ENCODE peak calls at places on chromosome 2, in six cellular contexts. O, U, X, M, L and G are unnamed samples.

GRCh38 chr2:85527787-85528186 is 11.2 kb upstream of the MAT2A start:
- DNase-seq in O (no peak), U (no peak), X (no peak), M (no peak), L (no peak), G (no peak)

GRCh38 chr2:38716185-38716584 is 35.0 kb downstream of the SRSF7 start:
- DNase-seq in O (peak), U (no peak), X (no peak), M (peak), L (no peak), G (peak)

GRCh38 chr2:85712849-85713612 is 18.9 kb downstream of the GNLY start:
- DNase-seq in O (no peak), U (no peak), X (no peak), M (peak), L (no peak), G (no peak)

GRCh38 chr2:138689705-138690104 is 90.5 kb downstream of the NXPH2 start:
- DNase-seq in O (no peak), U (no peak), X (no peak), M (no peak), L (peak), G (no peak)

GRCh38 chr2:156703628-156704027 is 267.4 kb downstream of the GPD2 start:
- DNase-seq in O (no peak), U (no peak), X (no peak), M (no peak), L (no peak), G (no peak)

GRCh38 chr2:73993799-73994543 is 9.3 kb downstream of the TET3 start:
- DNase-seq in O (no peak), U (no peak), X (no peak), M (no peak), L (no peak), G (no peak)

GRCh38 chr2:142849818-142850217 is 27.6 kb upstream of the KYNU start:
- DNase-seq in O (no peak), U (no peak), X (no peak), M (no peak), L (no peak), G (no peak)

GRCh38 chr2:8389373-8390108 is 292.3 kb upstream of the ID2 start:
- DNase-seq in O (no peak), U (no peak), X (no peak), M (peak), L (no peak), G (no peak)

GRCh38 chr2:147910990-147911473 is 66.2 kb downstream of the ACVR2A start:
- DNase-seq in O (peak), U (no peak), X (peak), M (peak), L (peak), G (peak)

GRCh38 chr2:120224256-120224655 is 1.1 kb upstream of the TMEM185B start:
- DNase-seq in O (no peak), U (no peak), X (no peak), M (no peak), L (no peak), G (no peak)

GRCh38 chr2:104685591-104685990 is 168.3 kb upstream of the POU3F3 start:
- DNase-seq in O (no peak), U (no peak), X (no peak), M (no peak), L (no peak), G (no peak)

GRCh38 chr2:95287336-95287735 is 9.8 kb upstream of the KCNIP3 start:
- DNase-seq in O (no peak), U (no peak), X (no peak), M (no peak), L (no peak), G (no peak)

GRCh38 chr2:127101048-127101611 is 5.8 kb downstream of the BIN1 start:
- DNase-seq in O (no peak), U (no peak), X (peak), M (no peak), L (no peak), G (no peak)

GRCh38 chr2:85902496-85902895 is 13.7 kb upstream of the ST3GAL5 start:
- DNase-seq in O (no peak), U (peak), X (no peak), M (no peak), L (no peak), G (no peak)

GRCh38 chr2:18117592-18117991 is 239.1 kb downstream of the KCNS3 start:
- DNase-seq in O (peak), U (no peak), X (no peak), M (peak), L (peak), G (no peak)

GRCh38 chr2:24893934-24894333 is 26.1 kb downstream of the ADCY3 start:
- DNase-seq in O (no peak), U (no peak), X (no peak), M (no peak), L (no peak), G (peak)

GRCh38 chr2:144459937-144460336 is 60.0 kb downstream of the ZEB2 start:
- DNase-seq in O (no peak), U (no peak), X (no peak), M (peak), L (no peak), G (no peak)

GRCh38 chr2:118940008-118940407 is 2.0 kb upstream of the MARCO start:
- DNase-seq in O (no peak), U (no peak), X (no peak), M (no peak), L (no peak), G (no peak)

GRCh38 chr2:119376810-119377209 is 10.0 kb downstream of the DBI start:
- DNase-seq in O (no peak), U (no peak), X (no peak), M (no peak), L (no peak), G (no peak)

GRCh38 chr2:229794636-229795035 is 80.3 kb upstream of the DNER start:
- DNase-seq in O (no peak), U (no peak), X (no peak), M (no peak), L (no peak), G (no peak)

GRCh38 chr2:26691881-26692813 is at the start of gene KCNK3:
- DNase-seq in O (no peak), U (no peak), X (peak), M (peak), L (peak), G (no peak)

GRCh38 chr2:37645363-37645762 is 26.1 kb downstream of the CDC42EP3 start:
- DNase-seq in O (no peak), U (no peak), X (no peak), M (peak), L (peak), G (no peak)

GRCh38 chr2:60492550-60492949 is 60.9 kb downstream of the BCL11A start:
- DNase-seq in O (no peak), U (no peak), X (no peak), M (no peak), L (no peak), G (no peak)

GRCh38 chr2:148552675-148553331 is 91.7 kb upstream of the EPC2 start:
- DNase-seq in O (no peak), U (no peak), X (no peak), M (no peak), L (peak), G (no peak)

GRCh38 chr2:150907466-150907865 is 354.2 kb downstream of the RBM43 start:
- DNase-seq in O (no peak), U (no peak), X (no peak), M (no peak), L (no peak), G (no peak)

GRCh38 chr2:118989481-118989880 is 47.5 kb downstream of the MARCO start:
- DNase-seq in O (no peak), U (no peak), X (no peak), M (no peak), L (peak), G (no peak)

GRCh38 chr2:174336403-174337336 is 1.9 kb downstream of the SP9 start:
- DNase-seq in O (no peak), U (no peak), X (no peak), M (no peak), L (peak), G (no peak)

GRCh38 chr2:24233321-24233720 is 58.5 kb downstream of the FAM228A start:
- DNase-seq in O (no peak), U (no peak), X (no peak), M (no peak), L (no peak), G (no peak)

GRCh38 chr2:229425573-229425972 is 154.5 kb upstream of the PID1 start:
- DNase-seq in O (no peak), U (no peak), X (no peak), M (no peak), L (no peak), G (no peak)

GRCh38 chr2:147033046-147033445 is 811.8 kb upstream of the ACVR2A start:
- DNase-seq in O (no peak), U (no peak), X (no peak), M (peak), L (no peak), G (no peak)

GRCh38 chr2:205474746-205475145 is 207.6 kb upstream of the NRP2 start:
- DNase-seq in O (peak), U (no peak), X (no peak), M (peak), L (no peak), G (no peak)

GRCh38 chr2:136362676-136363390 is 244.9 kb upstream of the CXCR4 start:
- DNase-seq in O (no peak), U (no peak), X (no peak), M (no peak), L (peak), G (no peak)

GRCh38 chr2:74474481-74474880 is 2.0 kb upstream of the MRPL53 start:
- DNase-seq in O (no peak), U (no peak), X (peak), M (no peak), L (no peak), G (no peak)

GRCh38 chr2:177030391-177031000 is 182.1 kb upstream of the HNRNPA3 start:
- DNase-seq in O (no peak), U (no peak), X (no peak), M (no peak), L (no peak), G (no peak)

GRCh38 chr2:240901986-240902614 is 4.0 kb upstream of the CROCC2 start:
- DNase-seq in O (no peak), U (no peak), X (peak), M (no peak), L (no peak), G (no peak)
- TF ChIP-seq CTCF in O (no peak), U (no peak), X (no peak), M (no peak), L (no peak), G (no peak)

GRCh38 chr2:140891614-140892212 is 1239.1 kb downstream of the LRP1B start:
- DNase-seq in O (no peak), U (no peak), X (no peak), M (no peak), L (no peak), G (no peak)
- TF ChIP-seq CTCF in O (no peak), U (no peak), X (no peak), M (no peak), L (no peak), G (no peak)

GRCh38 chr2:46776687-46777327 is 138.8 kb downstream of the MCFD2 start:
- DNase-seq in O (no peak), U (no peak), X (peak), M (peak), L (peak), G (no peak)
- TF ChIP-seq CTCF in O (peak), U (no peak), X (no peak), M (peak), L (peak), G (peak)

GRCh38 chr2:231745303-231746038 is 35.6 kb downstream of the PDE6D start:
- DNase-seq in O (no peak), U (no peak), X (no peak), M (no peak), L (no peak), G (no peak)
- TF ChIP-seq CTCF in O (no peak), U (no peak), X (no peak), M (no peak), L (no peak), G (no peak)

DNA sequence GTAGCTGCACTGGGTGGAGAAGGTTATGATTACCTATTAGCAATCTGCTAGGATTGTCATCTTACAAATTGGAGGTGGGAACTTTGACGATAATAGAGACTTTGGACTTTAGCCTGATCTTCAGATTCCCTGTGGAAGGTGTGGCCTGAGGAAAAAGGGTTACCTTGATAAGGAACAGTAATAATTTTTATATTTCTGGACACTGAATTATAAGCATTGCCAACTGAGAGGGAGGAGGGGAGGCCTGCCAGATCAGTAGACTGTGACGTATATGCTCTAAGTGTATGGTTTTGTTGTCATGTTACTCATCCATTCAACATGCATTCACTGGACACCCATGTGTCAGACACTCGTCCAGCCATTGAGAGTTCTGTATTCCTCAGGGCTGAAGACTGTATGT is 183.3 kb upstream of the FOSL2 start:
- DNase-seq in O (no peak), U (no peak), X (no peak), M (no peak), L (no peak), G (no peak)
- TF ChIP-seq CTCF in O (no peak), U (no peak), X (no peak), M (no peak), L (no peak), G (no peak)

DNA sequence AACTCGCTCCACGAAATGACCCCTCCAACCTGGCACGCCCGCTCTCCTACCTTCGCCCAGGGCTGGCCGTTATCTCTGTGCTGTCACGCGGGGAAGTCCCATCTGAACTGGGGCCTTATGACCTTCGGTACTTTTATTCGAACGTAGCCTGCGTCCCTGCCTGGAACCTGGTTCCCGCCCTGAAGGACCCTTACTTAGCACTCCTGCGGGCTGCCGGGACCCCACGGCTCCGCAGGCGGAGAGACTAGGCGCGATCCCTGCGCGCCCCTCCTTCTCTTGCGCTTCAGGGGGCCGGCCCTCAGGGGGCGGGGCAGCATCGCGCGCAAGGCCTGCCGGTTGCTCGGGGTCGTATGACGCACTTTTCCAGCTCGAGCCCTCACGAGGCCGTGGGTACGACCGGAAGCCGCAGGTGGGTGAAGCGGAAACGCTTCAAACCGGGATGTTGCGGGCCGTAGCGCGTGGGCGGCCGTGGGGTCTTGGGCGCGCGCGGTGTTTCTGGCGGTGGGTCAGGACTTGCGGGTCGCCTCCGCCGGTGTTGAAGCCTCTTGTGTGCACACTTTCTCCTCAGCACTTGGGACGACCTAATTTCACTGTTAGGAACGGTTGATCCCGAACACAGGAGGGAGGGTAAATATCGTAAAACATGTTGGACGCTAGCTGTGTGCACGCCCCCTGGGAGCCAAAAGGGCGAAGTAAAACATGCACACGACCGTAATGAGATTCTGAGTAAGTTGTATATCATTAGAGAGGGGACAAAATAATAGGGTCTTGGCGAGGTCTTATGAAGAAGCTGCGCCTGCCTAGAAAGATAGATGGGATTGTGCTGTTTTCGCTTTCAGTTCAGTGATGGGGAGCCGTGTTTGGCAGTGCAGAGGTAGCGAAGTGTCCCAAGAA is at the start of the genes LIPT1 and TSGA10:
- DNase-seq in O (peak), U (peak), X (peak), M (peak), L (peak), G (peak)
- TF ChIP-seq CTCF in O (peak), U (no peak), X (no peak), M (no peak), L (no peak), G (no peak)

DNA sequence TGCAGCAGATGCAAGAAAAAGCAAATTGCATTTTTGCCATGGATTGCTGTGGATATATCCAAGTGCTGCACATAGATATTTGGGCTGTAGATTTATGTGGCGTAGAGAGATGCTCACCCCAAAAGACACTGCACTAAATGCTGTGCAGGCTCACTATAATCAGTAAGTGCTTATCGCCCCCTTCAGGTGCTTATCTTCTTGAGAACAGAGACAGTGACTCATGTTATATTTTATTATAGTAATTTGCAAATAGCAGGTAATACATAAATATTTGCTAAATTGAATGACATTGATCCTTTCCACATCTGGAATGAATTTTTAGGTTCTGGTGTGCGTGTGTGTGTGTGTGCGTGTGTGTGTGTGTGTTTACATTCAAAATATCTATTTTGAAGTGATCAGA is 36.8 kb upstream of the PLEKHM3 start:
- DNase-seq in O (no peak), U (no peak), X (no peak), M (no peak), L (peak), G (no peak)
- TF ChIP-seq CTCF in O (peak), U (no peak), X (no peak), M (no peak), L (peak), G (peak)

DNA sequence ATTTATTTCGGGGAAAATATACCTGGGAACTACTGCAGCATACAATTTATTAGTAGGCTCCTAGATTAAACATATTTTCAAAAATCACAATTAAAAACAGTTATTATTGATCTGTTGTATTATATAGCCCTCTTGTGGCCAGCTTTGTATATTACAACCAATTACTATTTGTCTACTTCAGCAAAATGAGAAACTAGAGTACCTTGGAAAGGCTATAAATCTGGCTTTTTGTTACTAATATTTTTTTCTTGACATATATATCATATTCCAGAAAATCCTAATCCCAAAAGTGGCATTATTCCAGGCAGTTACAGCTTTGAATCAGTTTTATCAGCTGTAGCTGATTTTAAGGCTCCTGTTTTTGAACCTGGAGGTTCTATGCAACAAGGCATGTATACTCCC is 101.2 kb downstream of the UBR3 start:
- DNase-seq in O (peak), U (no peak), X (no peak), M (peak), L (peak), G (peak)
- TF ChIP-seq CTCF in O (peak), U (no peak), X (peak), M (peak), L (peak), G (peak)